ENCODE peak calls at places on chromosomes 11 and 22, in four cellular contexts. One of them, this sample, is unnamed.

GRCh38 chr11:45754261-45754709 is 50.7 kb upstream of the SLC35C1 start:
- DNase-seq in HCT116: no peak
- DNase-seq in tibial nerve: no peak
- DNase-seq in upper lobe of left lung: peak
- DNase-seq in this sample: no peak

GRCh38 chr22:38982008-38982927 is at the start of gene APOBEC3B:
- DNase-seq in upper lobe of left lung: no peak
- DNase-seq in tibial nerve: peak
- DNase-seq in HCT116: peak
- DNase-seq in this sample: no peak

GRCh38 chr11:35237860-35238715 is 99.1 kb downstream of the CD44 start:
- DNase-seq in upper lobe of left lung: no peak
- DNase-seq in HCT116: peak
- DNase-seq in tibial nerve: no peak
- DNase-seq in this sample: peak

GRCh38 chr11:111387318-111387863 is 8.3 kb upstream of the POU2AF1 start:
- DNase-seq in tibial nerve: no peak
- DNase-seq in HCT116: no peak
- DNase-seq in upper lobe of left lung: no peak
- DNase-seq in this sample: no peak

GRCh38 chr11:93841446-93841845 is 9.0 kb downstream of the VSTM5 start:
- DNase-seq in HCT116: no peak
- DNase-seq in tibial nerve: no peak
- DNase-seq in upper lobe of left lung: no peak
- DNase-seq in this sample: no peak

GRCh38 chr11:103294516-103294915 is 185.3 kb downstream of the DYNC2H1 start:
- DNase-seq in tibial nerve: no peak
- DNase-seq in HCT116: no peak
- DNase-seq in upper lobe of left lung: no peak
- DNase-seq in this sample: no peak

GRCh38 chr11:73968356-73968966 is 14.2 kb downstream of the UCP2 start:
- DNase-seq in HCT116: no peak
- DNase-seq in tibial nerve: no peak
- DNase-seq in upper lobe of left lung: no peak
- DNase-seq in this sample: no peak

GRCh38 chr11:93903989-93904388 is 53.6 kb upstream of the VSTM5 start:
- DNase-seq in tibial nerve: no peak
- DNase-seq in upper lobe of left lung: no peak
- DNase-seq in HCT116: no peak
- DNase-seq in this sample: no peak

GRCh38 chr22:44707752-44708151 is 5.7 kb downstream of the PRR5 start:
- DNase-seq in tibial nerve: no peak
- DNase-seq in upper lobe of left lung: no peak
- DNase-seq in HCT116: no peak
- DNase-seq in this sample: no peak

GRCh38 chr11:70948855-70949551 is 303.4 kb downstream of the SHANK2 start:
- DNase-seq in upper lobe of left lung: peak
- DNase-seq in HCT116: no peak
- DNase-seq in tibial nerve: no peak
- DNase-seq in this sample: no peak

GRCh38 chr11:78289547-78290292 is 101.0 kb downstream of the USP35 start:
- DNase-seq in tibial nerve: no peak
- DNase-seq in HCT116: no peak
- DNase-seq in upper lobe of left lung: no peak
- DNase-seq in this sample: no peak

GRCh38 chr11:128837627-128838026 is 29.5 kb downstream of the KCNJ1 start:
- DNase-seq in HCT116: no peak
- DNase-seq in upper lobe of left lung: no peak
- DNase-seq in tibial nerve: no peak
- DNase-seq in this sample: no peak

GRCh38 chr22:38781033-38781432 is 12.9 kb downstream of the DNAL4 start:
- DNase-seq in upper lobe of left lung: no peak
- DNase-seq in HCT116: no peak
- DNase-seq in tibial nerve: no peak
- DNase-seq in this sample: no peak

GRCh38 chr11:111093061-111093460 is 152.5 kb upstream of the POU2AF2 start:
- DNase-seq in upper lobe of left lung: no peak
- DNase-seq in HCT116: no peak
- DNase-seq in tibial nerve: no peak
- DNase-seq in this sample: no peak

GRCh38 chr11:10122337-10123197 is 171.5 kb downstream of the SBF2 start:
- DNase-seq in HCT116: peak
- DNase-seq in upper lobe of left lung: no peak
- DNase-seq in tibial nerve: no peak
- DNase-seq in this sample: peak

GRCh38 chr11:59560290-59560701 is 49.0 kb downstream of the OR4D9 start:
- DNase-seq in upper lobe of left lung: no peak
- DNase-seq in HCT116: peak
- DNase-seq in tibial nerve: peak
- DNase-seq in this sample: peak

GRCh38 chr11:75339685-75340409 is 11.6 kb downstream of the ARRB1 start:
- DNase-seq in tibial nerve: no peak
- DNase-seq in HCT116: no peak
- DNase-seq in upper lobe of left lung: no peak
- DNase-seq in this sample: no peak

GRCh38 chr11:4606231-4607015 is 1.6 kb downstream of the TRIM68 start:
- DNase-seq in HCT116: no peak
- DNase-seq in upper lobe of left lung: no peak
- DNase-seq in tibial nerve: no peak
- DNase-seq in this sample: no peak

GRCh38 chr22:26169312-26170111 is at the start of gene SEZ6L:
- DNase-seq in tibial nerve: no peak
- DNase-seq in HCT116: no peak
- DNase-seq in upper lobe of left lung: peak
- DNase-seq in this sample: peak

GRCh38 chr11:43614214-43614613 is 66.3 kb upstream of the HSD17B12 start:
- DNase-seq in tibial nerve: no peak
- DNase-seq in HCT116: no peak
- DNase-seq in upper lobe of left lung: no peak
- DNase-seq in this sample: no peak

GRCh38 chr11:101885631-101886030 is 29.2 kb upstream of the CEP126 start:
- DNase-seq in tibial nerve: no peak
- DNase-seq in upper lobe of left lung: no peak
- DNase-seq in HCT116: no peak
- DNase-seq in this sample: no peak

GRCh38 chr11:36460220-36460619 is 49.9 kb downstream of the TRAF6 start:
- DNase-seq in tibial nerve: no peak
- DNase-seq in upper lobe of left lung: peak
- DNase-seq in HCT116: no peak
- DNase-seq in this sample: no peak

GRCh38 chr11:3095712-3096361 is 38.6 kb upstream of the CARS1 start:
- DNase-seq in HCT116: no peak
- DNase-seq in upper lobe of left lung: no peak
- DNase-seq in tibial nerve: no peak
- DNase-seq in this sample: no peak

GRCh38 chr22:46660604-46661201 is 40.5 kb downstream of the GRAMD4 start:
- DNase-seq in upper lobe of left lung: peak
- DNase-seq in HCT116: no peak
- DNase-seq in tibial nerve: no peak
- DNase-seq in this sample: no peak

GRCh38 chr11:125941241-125941605 is 4.6 kb upstream of the VSIG10L2 start:
- DNase-seq in upper lobe of left lung: no peak
- DNase-seq in tibial nerve: no peak
- DNase-seq in HCT116: no peak
- DNase-seq in this sample: no peak

GRCh38 chr11:19367051-19367709 is 126.4 kb upstream of the E2F8 start:
- DNase-seq in HCT116: no peak
- DNase-seq in upper lobe of left lung: no peak
- DNase-seq in tibial nerve: no peak
- DNase-seq in this sample: no peak

GRCh38 chr11:47105541-47105940 is 71.1 kb downstream of the ARFGAP2 start:
- DNase-seq in tibial nerve: no peak
- DNase-seq in HCT116: no peak
- DNase-seq in upper lobe of left lung: no peak
- DNase-seq in this sample: no peak

GRCh38 chr11:64924910-64925284 is 408 bp downstream of the PPP2R5B start:
- DNase-seq in tibial nerve: no peak
- DNase-seq in HCT116: no peak
- DNase-seq in upper lobe of left lung: no peak
- DNase-seq in this sample: no peak
- H3K27ac ChIP-seq in tibial nerve: peak
- H3K27ac ChIP-seq in HCT116: peak
- H3K27ac ChIP-seq in upper lobe of left lung: peak
- H3K27ac ChIP-seq in this sample: peak

DNA sequence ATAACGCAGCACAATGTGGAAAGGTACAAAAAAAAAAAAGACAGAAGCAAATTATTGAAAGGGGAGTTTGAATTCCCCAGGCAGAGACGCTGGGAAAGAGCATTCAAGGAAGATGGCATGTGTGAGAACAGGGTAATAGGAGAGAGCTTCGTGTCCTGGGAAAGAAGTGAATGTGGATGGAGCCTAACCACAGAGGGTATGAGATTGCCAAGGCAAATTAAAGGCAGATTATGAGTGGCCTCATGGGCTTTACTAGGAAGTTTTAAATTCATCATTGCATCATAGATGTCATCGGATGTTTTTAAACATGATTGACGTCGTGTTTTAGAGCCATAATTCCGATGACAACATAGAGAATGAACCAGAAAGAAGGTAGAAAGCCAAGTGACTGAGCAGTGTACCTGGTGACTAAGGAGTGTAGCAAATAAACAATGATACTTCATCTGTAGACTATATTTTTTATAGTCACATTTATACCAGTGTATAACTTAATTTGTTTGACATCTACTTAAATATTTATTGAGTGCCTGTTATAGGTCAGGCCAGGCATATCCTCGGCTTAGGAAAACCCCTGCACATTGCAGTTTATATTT is 151.4 kb downstream of the MSANTD4 start:
- DNase-seq in upper lobe of left lung: no peak
- DNase-seq in tibial nerve: no peak
- DNase-seq in HCT116: no peak
- DNase-seq in this sample: no peak
- H3K27ac ChIP-seq in upper lobe of left lung: no peak
- H3K27ac ChIP-seq in tibial nerve: no peak
- H3K27ac ChIP-seq in HCT116: no peak
- H3K27ac ChIP-seq in this sample: no peak

GRCh38 chr22:19942071-19942885 is 660 bp upstream of the TXNRD2 start:
- DNase-seq in HCT116: no peak
- DNase-seq in upper lobe of left lung: no peak
- DNase-seq in tibial nerve: no peak
- DNase-seq in this sample: no peak
- H3K27ac ChIP-seq in HCT116: peak
- H3K27ac ChIP-seq in upper lobe of left lung: peak
- H3K27ac ChIP-seq in tibial nerve: peak
- H3K27ac ChIP-seq in this sample: peak

DNA sequence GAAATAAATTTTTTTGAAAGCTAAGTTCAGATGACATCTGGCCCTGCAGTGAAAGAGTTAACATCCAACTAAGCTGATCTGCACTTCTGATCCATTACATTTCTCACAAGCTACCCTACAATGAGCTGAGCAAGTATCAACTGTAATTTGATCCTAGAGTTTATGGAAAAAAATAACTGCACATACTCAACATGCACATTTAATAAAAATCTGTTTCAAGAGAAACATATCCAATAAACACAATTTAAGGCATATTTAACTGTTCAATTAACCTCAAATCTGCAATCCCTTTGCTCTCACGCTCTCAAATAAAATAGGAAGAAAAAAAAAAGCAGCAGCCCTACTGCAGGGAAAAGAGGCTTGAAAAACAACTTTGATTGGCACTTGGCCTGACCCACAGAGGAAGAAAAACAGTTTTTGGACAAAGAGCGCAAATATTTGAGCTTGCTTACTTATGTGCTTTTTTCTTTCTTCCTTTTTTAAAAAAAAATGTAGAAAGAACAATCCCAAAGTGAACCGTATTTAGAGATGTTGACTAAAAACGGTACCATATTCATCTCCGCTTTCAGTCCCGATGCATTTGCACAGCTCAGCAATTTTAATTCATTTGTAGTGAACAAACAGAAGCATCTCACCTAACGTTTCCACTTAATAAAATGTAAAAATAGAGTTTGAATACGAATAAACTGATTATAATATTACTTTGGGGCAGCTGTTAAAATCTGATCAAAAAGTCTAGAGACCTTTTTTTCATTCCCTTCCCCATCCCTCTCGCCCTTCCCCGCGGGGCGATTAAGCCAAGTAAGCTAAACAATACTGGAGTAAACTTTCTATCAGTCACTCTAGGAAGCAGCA is 1.6 kb downstream of the SESN3 start:
- DNase-seq in HCT116: no peak
- DNase-seq in tibial nerve: no peak
- DNase-seq in upper lobe of left lung: no peak
- DNase-seq in this sample: no peak
- H3K27ac ChIP-seq in HCT116: no peak
- H3K27ac ChIP-seq in tibial nerve: peak
- H3K27ac ChIP-seq in upper lobe of left lung: peak
- H3K27ac ChIP-seq in this sample: peak